ENCODE peak calls at places on chromosomes 3 and 15, in six cellular contexts. N is fibroblast of the aortic adventitia, L is mucosa of descending colon, O is cardiac muscle cell, A is OCI-LY7, F is astrocyte. C is an unnamed sample.

GRCh38 chr3:171225698-171226097 is 199.2 kb upstream of the SLC2A2 start:
- DNase-seq in N (peak; percentile 71), L (no peak), O (peak; percentile 39), A (no peak), F (peak; percentile 97), C (peak; percentile 33)

GRCh38 chr3:175386630-175387029 is 527.5 kb downstream of the NAALADL2 start:
- DNase-seq in N (peak; percentile 90), L (no peak), O (peak; percentile 89), A (no peak), F (peak; percentile 99), C (peak; percentile 68)

GRCh38 chr15:72229076-72229946 is 1.7 kb downstream of the PKM start:
- DNase-seq in N (peak; percentile 83), L (no peak), O (peak; percentile 58), A (peak; percentile 76), F (peak; percentile 49), C (peak; percentile 35)

GRCh38 chr15:43912991-43913927 is 86.5 kb downstream of the WDR76 start:
- DNase-seq in N (peak; percentile 98), L (no peak), O (peak; percentile 97), A (no peak), F (peak; percentile 99), C (peak; percentile 82)

GRCh38 chr3:55482496-55483195 is 4.5 kb downstream of the WNT5A start:
- DNase-seq in N (no peak), L (peak; percentile 45), O (no peak), A (no peak), F (peak; percentile 63), C (no peak)

GRCh38 chr3:188270423-188270972 is 116.5 kb downstream of the LPP start:
- DNase-seq in N (peak; percentile 96), L (no peak), O (peak; percentile 97), A (no peak), F (peak; percentile 97), C (peak; percentile 54)

GRCh38 chr3:73716418-73716817 is 91.7 kb upstream of the PDZRN3 start:
- DNase-seq in N (peak; percentile 45), L (no peak), O (peak; percentile 20), A (no peak), F (peak; percentile 56), C (peak; percentile 50)

GRCh38 chr3:78765671-78766485 is 1001.9 kb downstream of the ROBO1 start:
- DNase-seq in N (no peak), L (no peak), O (no peak), A (no peak), F (no peak), C (no peak)

GRCh38 chr15:40298216-40298935 is 9.4 kb downstream of the PLCB2 start:
- DNase-seq in N (no peak), L (peak; percentile 16), O (no peak), A (no peak), F (no peak), C (no peak)

GRCh38 chr3:176950743-176951142 is 246.5 kb downstream of the TBL1XR1 start:
- DNase-seq in N (peak; percentile 44), L (no peak), O (peak; percentile 25), A (no peak), F (peak; percentile 93), C (peak; percentile 86)

GRCh38 chr3:44845528-44846520 is 15.9 kb upstream of the TMEM42 start:
- DNase-seq in N (peak; percentile 97), L (no peak), O (peak; percentile 95), A (no peak), F (peak; percentile 85), C (no peak)

DNA sequence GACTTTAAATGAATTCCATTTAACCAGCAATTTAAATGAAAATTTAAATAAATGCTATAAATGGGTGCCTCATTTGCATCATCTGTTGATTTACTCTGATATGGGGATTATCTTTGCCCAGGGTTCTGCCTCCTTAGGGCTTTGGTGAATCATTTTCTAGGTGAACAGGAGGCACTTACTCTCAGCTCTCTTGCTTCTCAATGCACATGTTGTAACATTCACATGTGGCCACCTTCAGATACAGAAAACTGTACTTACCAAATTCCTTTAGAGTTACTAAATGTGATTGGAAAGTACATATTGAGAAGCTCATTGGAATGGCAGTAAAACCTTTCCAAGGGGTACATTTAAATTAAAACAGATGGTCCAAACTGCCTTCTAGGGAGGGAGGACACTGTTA is 20.8 kb downstream of the GADL1 start:
- DNase-seq in N (no peak), L (no peak), O (no peak), A (no peak), F (peak; percentile 11), C (no peak)
- TF ChIP-seq CTCF in N (no peak), L (no peak), O (no peak), A (no peak), F (no peak), C (no peak)

GRCh38 chr15:75785771-75786563 is 57.3 kb upstream of the UBE2Q2 start:
- DNase-seq in N (no peak), L (no peak), O (peak; percentile 21), A (no peak), F (no peak), C (no peak)
- TF ChIP-seq CTCF in N (no peak), L (no peak), O (no peak), A (no peak), F (peak; percentile 13), C (no peak)

GRCh38 chr15:69762373-69763148 is 309.9 kb downstream of the RPLP1 start:
- DNase-seq in N (no peak), L (no peak), O (peak; percentile 60), A (peak; percentile 44), F (no peak), C (peak; percentile 24)
- TF ChIP-seq CTCF in N (no peak), L (no peak), O (peak; percentile 45), A (peak; percentile 81), F (no peak), C (no peak)

GRCh38 chr15:89785771-89786135 is 9.6 kb downstream of the MESP2 start:
- DNase-seq in N (peak; percentile 84), L (no peak), O (peak; percentile 76), A (no peak), F (peak; percentile 39), C (no peak)

GRCh38 chr15:89785064-89785770 is 9.1 kb downstream of the MESP2 start:
- DNase-seq in N (no peak), L (peak; percentile 85), O (no peak), A (no peak), F (no peak), C (peak; percentile 58)

GRCh38 chr15:89790206-89790605 is 14.1 kb downstream of the MESP2 start:
- DNase-seq in N (no peak), L (peak; percentile 18), O (no peak), A (no peak), F (no peak), C (no peak)

GRCh38 chr15:89790661-89791060 is 14.5 kb downstream of the MESP2 start:
- DNase-seq in N (no peak), L (peak; percentile 15), O (no peak), A (no peak), F (no peak), C (no peak)

GRCh38 chr15:89787946-89788345 is 11.8 kb downstream of the MESP2 start:
- DNase-seq in N (no peak), L (no peak), O (no peak), A (no peak), F (no peak), C (no peak)
- TF ChIP-seq CTCF in N (no peak), L (no peak), O (no peak), A (no peak), F (no peak), C (no peak)

GRCh38 chr3:13671536-13672233 is 122.8 kb downstream of the FBLN2 start:
- DNase-seq in N (no peak), L (no peak), O (no peak), A (no peak), F (no peak), C (no peak)
- TF ChIP-seq CTCF in N (no peak), L (no peak), O (no peak), A (no peak), F (no peak), C (no peak)

DNA sequence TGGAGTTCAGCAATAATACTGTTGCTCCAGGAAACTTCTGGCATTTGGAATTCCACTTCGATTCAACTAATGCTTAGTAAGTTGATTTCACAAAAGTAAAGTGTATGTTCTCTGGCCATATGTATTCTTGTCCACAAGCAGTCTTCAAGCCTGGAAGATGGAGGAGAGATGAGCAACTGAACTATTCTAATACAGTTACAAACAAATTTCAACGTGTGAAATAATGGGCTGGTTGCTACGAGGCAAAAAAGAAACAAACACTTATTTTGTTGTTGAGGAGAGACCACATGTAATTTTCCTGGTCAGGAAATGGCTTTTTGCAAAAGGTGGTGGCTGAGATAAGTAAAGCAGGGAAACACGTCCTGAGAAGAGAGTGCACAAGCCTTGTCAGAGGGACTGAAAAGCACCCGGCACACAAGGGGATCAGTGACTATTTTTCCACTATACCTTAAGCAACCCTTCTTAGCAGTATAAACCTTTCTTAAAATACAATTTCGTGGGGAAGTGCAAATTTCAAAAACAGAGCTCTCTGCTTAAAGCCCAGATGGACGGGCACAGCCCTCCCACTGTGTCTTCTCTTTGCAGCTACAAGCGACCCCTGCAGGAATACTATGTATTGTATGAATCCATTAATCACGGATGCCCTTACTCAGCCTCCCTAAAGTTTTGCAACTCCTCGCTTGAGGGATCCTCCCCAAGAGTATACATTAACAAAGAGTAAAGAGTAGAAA is 253.9 kb downstream of the IL5RA start:
- DNase-seq in N (no peak), L (no peak), O (no peak), A (no peak), F (no peak), C (no peak)
- TF ChIP-seq CTCF in N (no peak), L (no peak), O (no peak), A (no peak), F (no peak), C (no peak)

GRCh38 chr3:20078194-20078709 is 38.0 kb downstream of the KAT2B start:
- DNase-seq in N (no peak), L (no peak), O (no peak), A (no peak), F (no peak), C (no peak)
- TF ChIP-seq CTCF in N (no peak), L (no peak), O (no peak), A (no peak), F (no peak), C (no peak)